ENCODE peak calls at places on chromosomes 11 and 22, in seven cellular contexts. G is nucleus accumbens; Q is HCT116; F is ovary; T is EH; M is activated CD4-positive, alpha-beta T cell treated with anti-CD3 and anti-CD28 coated beads for 24 hours; Z is stimulated activated CD4-positive, alpha-beta T cell treated with anti-CD3 and anti-CD28 coated beads, TNF-alpha, amount 100 ng/mL, for 24 hours. J is an unnamed sample.

GRCh38 chr11:55707029-55707428 is 45.0 kb downstream of the OR4C6 start:
- DNase-seq in G (no peak), Q (no peak), F (no peak), T (peak; percentile 30), M (no peak), Z (no peak), J (no peak)

GRCh38 chr22:19405652-19406051 is 25.9 kb downstream of the HIRA start:
- DNase-seq in G (no peak), Q (no peak), F (no peak), T (no peak), M (no peak), Z (no peak), J (no peak)

GRCh38 chr11:87597696-87598095 is 560.0 kb downstream of the TMEM135 start:
- DNase-seq in G (no peak), Q (no peak), F (no peak), T (no peak), M (no peak), Z (no peak), J (peak; percentile 54)

GRCh38 chr11:19604679-19605375 is 107.8 kb upstream of the NAV2 start:
- DNase-seq in G (no peak), Q (no peak), F (no peak), T (no peak), M (no peak), Z (no peak), J (no peak)

GRCh38 chr11:2004466-2004865 is 6.8 kb upstream of the H19 start:
- DNase-seq in G (no peak), Q (no peak), F (no peak), T (no peak), M (no peak), Z (no peak), J (no peak)

GRCh38 chr11:76330651-76331050 is 50.3 kb downstream of the THAP12 start:
- DNase-seq in G (no peak), Q (no peak), F (no peak), T (no peak), M (no peak), Z (no peak), J (no peak)

GRCh38 chr22:36180038-36180880 is 19.7 kb upstream of the APOL3 start:
- DNase-seq in G (peak; percentile 24), Q (peak; percentile 42), F (peak; percentile 81), T (peak; percentile 78), M (peak; percentile 86), Z (peak; percentile 76), J (no peak)

GRCh38 chr11:7257744-7258143 is 6.0 kb downstream of the SYT9 start:
- DNase-seq in G (no peak), Q (no peak), F (no peak), T (no peak), M (no peak), Z (no peak), J (no peak)

GRCh38 chr22:24060375-24060788 is 49.3 kb downstream of the CABIN1 start:
- DNase-seq in G (no peak), Q (no peak), F (no peak), T (peak; percentile 93), M (no peak), Z (no peak), J (no peak)

GRCh38 chr22:23068832-23069385 is 1.4 kb upstream of the GNAZ start:
- DNase-seq in G (no peak), Q (no peak), F (peak; percentile 26), T (no peak), M (no peak), Z (no peak), J (no peak)

GRCh38 chr11:111949519-111950426 is 12.6 kb downstream of the DIXDC1 start:
- DNase-seq in G (no peak), Q (no peak), F (no peak), T (no peak), M (no peak), Z (no peak), J (no peak)

GRCh38 chr11:13928566-13929251 is 33.8 kb upstream of the SPON1 start:
- DNase-seq in G (no peak), Q (no peak), F (no peak), T (peak; percentile 83), M (no peak), Z (no peak), J (peak; percentile 0)

GRCh38 chr11:10758959-10759358 is 7.9 kb downstream of the CTR9 start:
- DNase-seq in G (no peak), Q (no peak), F (no peak), T (peak; percentile 20), M (no peak), Z (no peak), J (no peak)

GRCh38 chr11:1074244-1075221 is at the start of gene MUC2:
- DNase-seq in G (no peak), Q (no peak), F (no peak), T (no peak), M (no peak), Z (no peak), J (no peak)

GRCh38 chr11:112689851-112690250 is 271.4 kb upstream of the NCAM1 start:
- DNase-seq in G (no peak), Q (no peak), F (no peak), T (no peak), M (no peak), Z (no peak), J (no peak)

GRCh38 chr22:44746836-44747519 is 5.4 kb upstream of the ARHGAP8 start:
- DNase-seq in G (no peak), Q (no peak), F (no peak), T (no peak), M (no peak), Z (no peak), J (no peak)

GRCh38 chr11:19306570-19306969 is 65.8 kb upstream of the E2F8 start:
- DNase-seq in G (no peak), Q (no peak), F (no peak), T (no peak), M (no peak), Z (no peak), J (no peak)

GRCh38 chr11:126628790-126629621 is 273.5 kb downstream of the ST3GAL4 start:
- DNase-seq in G (peak; percentile 77), Q (no peak), F (no peak), T (peak; percentile 98), M (no peak), Z (no peak), J (no peak)

GRCh38 chr22:36197065-36197440 is 4.6 kb downstream of the APOL4 start:
- DNase-seq in G (no peak), Q (no peak), F (peak; percentile 49), T (peak; percentile 80), M (no peak), Z (no peak), J (no peak)

GRCh38 chr11:11588243-11588642 is 33.6 kb downstream of the GALNT18 start:
- DNase-seq in G (no peak), Q (no peak), F (no peak), T (no peak), M (no peak), Z (no peak), J (no peak)

GRCh38 chr11:125338886-125339811 is 156.9 kb downstream of the FEZ1 start:
- DNase-seq in G (no peak), Q (no peak), F (peak; percentile 47), T (peak; percentile 22), M (no peak), Z (no peak), J (no peak)

GRCh38 chr11:121104223-121104831 is 3.3 kb downstream of the TECTA start:
- DNase-seq in G (no peak), Q (no peak), F (no peak), T (no peak), M (no peak), Z (no peak), J (no peak)

GRCh38 chr22:46895753-46896152 is 133.3 kb downstream of the TBC1D22A start:
- DNase-seq in G (no peak), Q (no peak), F (no peak), T (no peak), M (no peak), Z (no peak), J (no peak)

GRCh38 chr11:34049058-34049457 is 2.5 kb upstream of the CAPRIN1 start:
- DNase-seq in G (no peak), Q (no peak), F (no peak), T (no peak), M (no peak), Z (no peak), J (no peak)

GRCh38 chr22:28958611-28959010 is 75.2 kb downstream of the ZNRF3 start:
- DNase-seq in G (no peak), Q (no peak), F (no peak), T (peak; percentile 12), M (no peak), Z (no peak), J (no peak)

GRCh38 chr11:68839054-68839865 is 2.5 kb downstream of the CPT1A start:
- DNase-seq in G (peak; percentile 61), Q (peak; percentile 69), F (peak; percentile 93), T (peak; percentile 97), M (peak; percentile 95), Z (peak; percentile 88), J (peak; percentile 91)

GRCh38 chr11:95764267-95764898 is 25.2 kb downstream of the FAM76B start:
- DNase-seq in G (no peak), Q (peak; percentile 27), F (no peak), T (peak; percentile 57), M (no peak), Z (no peak), J (no peak)

GRCh38 chr22:24481641-24482040 is 13.5 kb upstream of the UPB1 start:
- DNase-seq in G (no peak), Q (no peak), F (no peak), T (no peak), M (no peak), Z (no peak), J (no peak)

GRCh38 chr11:62295504-62295903 is 3.4 kb downstream of the SCGB1D4 start:
- DNase-seq in G (no peak), Q (no peak), F (no peak), T (peak; percentile 39), M (no peak), Z (no peak), J (no peak)

GRCh38 chr11:33932721-33933120 is 40.8 kb upstream of the LMO2 start:
- DNase-seq in G (no peak), Q (no peak), F (no peak), T (no peak), M (no peak), Z (no peak), J (no peak)